ENCODE peak calls at places on chromosomes 2 and 18, in six cellular contexts. C is sigmoid colon, O is A549, I is body of pancreas, J is gastrocnemius medialis, A is testis. H is an unnamed sample.

GRCh38 chr2:68556384-68556783 is 87.0 kb upstream of the PROKR1 start:
- DNase-seq in I (no peak), O (no peak), C (no peak), A (no peak), J (no peak), H (no peak)

GRCh38 chr2:43609304-43609883 is 13.6 kb upstream of the THADA start:
- DNase-seq in A (peak; percentile 41), O (peak; percentile 66), I (peak; percentile 53), J (no peak), C (no peak), H (no peak)

GRCh38 chr2:204331180-204331579 is 214.1 kb upstream of the PARD3B start:
- DNase-seq in A (no peak), O (no peak), I (no peak), C (no peak), J (no peak), H (no peak)

GRCh38 chr2:104033399-104033798 is 820.5 kb upstream of the POU3F3 start:
- DNase-seq in J (no peak), C (no peak), I (no peak), A (no peak), O (peak; percentile 44), H (no peak)

GRCh38 chr18:74396252-74397204 is 60.6 kb downstream of the DIPK1C start:
- DNase-seq in I (no peak), A (no peak), O (no peak), J (no peak), C (no peak), H (no peak)

GRCh38 chr2:200217320-200217719 is 89.2 kb upstream of the SPATS2L start:
- DNase-seq in J (no peak), O (no peak), I (no peak), C (no peak), A (no peak), H (no peak)

GRCh38 chr18:12242658-12243260 is 11.4 kb upstream of the CIDEA start:
- DNase-seq in C (no peak), J (no peak), A (no peak), O (no peak), I (no peak), H (no peak)

GRCh38 chr2:237383991-237384671 is 29.8 kb downstream of the COL6A3 start:
- DNase-seq in C (no peak), J (no peak), I (no peak), A (no peak), O (no peak), H (no peak)

GRCh38 chr2:73892631-73893329 is at the start of gene ACTG2:
- DNase-seq in C (peak; percentile 94), O (no peak), J (no peak), A (no peak), I (no peak), H (no peak)

GRCh38 chr2:144456680-144457079 is 63.2 kb downstream of the ZEB2 start:
- DNase-seq in O (peak; percentile 64), C (no peak), J (peak; percentile 63), I (peak; percentile 54), A (peak; percentile 37), H (peak; percentile 25)

GRCh38 chr18:3340015-3340681 is 78.2 kb downstream of the MYL12B start:
- DNase-seq in O (no peak), J (no peak), A (no peak), I (no peak), C (no peak), H (no peak)

GRCh38 chr2:220956429-220956828 is 615.7 kb downstream of the EPHA4 start:
- DNase-seq in A (no peak), O (no peak), C (no peak), I (no peak), J (no peak), H (no peak)

GRCh38 chr18:13438507-13439056 is 220.0 kb downstream of the LDLRAD4 start:
- DNase-seq in C (no peak), I (no peak), A (no peak), J (no peak), O (no peak), H (no peak)

GRCh38 chr2:33375054-33375453 is 101.4 kb upstream of the RASGRP3 start:
- DNase-seq in A (no peak), O (no peak), J (no peak), C (no peak), I (no peak), H (peak; percentile 11)

GRCh38 chr2:47312504-47312875 is 90.5 kb upstream of the MSH2 start:
- DNase-seq in C (no peak), I (no peak), J (no peak), O (no peak), A (no peak), H (no peak)

GRCh38 chr2:47310801-47311560 is 92.0 kb upstream of the MSH2 start:
- DNase-seq in O (peak; percentile 54), C (peak; percentile 85), A (peak; percentile 79), I (peak; percentile 54), J (no peak), H (no peak)

GRCh38 chr2:47311764-47312503 is 91.0 kb upstream of the MSH2 start:
- DNase-seq in C (no peak), J (no peak), A (no peak), I (no peak), O (no peak), H (no peak)

GRCh38 chr2:47309472-47309951 is 93.4 kb upstream of the MSH2 start:
- DNase-seq in J (no peak), I (no peak), A (no peak), O (no peak), C (no peak), H (no peak)

DNA sequence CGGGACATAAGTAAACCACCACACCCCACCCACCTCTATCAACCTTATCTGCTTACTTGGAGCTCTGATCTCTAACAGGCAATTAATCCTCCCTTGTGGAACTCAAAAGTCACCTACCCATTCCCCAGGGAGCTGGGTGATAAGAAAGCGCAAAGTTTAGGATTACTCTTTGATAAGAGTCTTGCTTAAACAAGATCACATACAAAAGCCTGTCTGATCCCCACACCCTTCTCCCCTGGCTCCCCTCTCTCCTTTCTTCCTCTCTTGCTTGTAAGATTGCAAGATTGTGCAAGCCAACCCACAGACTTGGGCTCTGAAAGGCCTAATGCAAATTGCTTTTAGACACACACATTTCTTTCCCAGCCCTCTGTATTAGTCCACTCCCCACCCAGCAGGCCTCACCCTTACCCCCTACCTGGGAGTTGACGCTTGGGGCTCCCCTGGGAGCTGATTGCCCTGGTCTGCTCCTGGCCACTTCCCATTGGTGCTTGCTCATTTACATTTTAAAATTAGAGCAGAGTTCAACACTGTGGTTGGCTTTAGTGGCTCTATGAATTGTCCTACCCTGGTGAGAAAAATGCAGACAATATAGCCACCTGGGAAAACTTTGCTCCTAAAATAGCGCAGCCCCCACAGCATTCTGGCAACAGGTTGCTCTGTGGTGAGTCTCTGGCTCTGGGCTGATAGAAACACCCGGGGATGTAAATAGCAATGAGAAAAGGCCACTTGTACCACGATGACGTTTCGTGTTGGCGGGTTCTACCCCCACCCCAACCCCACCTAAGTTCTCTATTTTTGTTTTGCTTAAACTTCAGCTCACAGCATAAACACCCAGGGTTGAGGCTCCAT is 92.8 kb upstream of the MSH2 start:
- DNase-seq in J (no peak), C (no peak), I (peak; percentile 37), O (peak; percentile 90), A (no peak), H (no peak)
- TF ChIP-seq POLR2A in J (no peak), C (no peak), I (no peak), O (no peak), A (no peak), H (no peak)

DNA sequence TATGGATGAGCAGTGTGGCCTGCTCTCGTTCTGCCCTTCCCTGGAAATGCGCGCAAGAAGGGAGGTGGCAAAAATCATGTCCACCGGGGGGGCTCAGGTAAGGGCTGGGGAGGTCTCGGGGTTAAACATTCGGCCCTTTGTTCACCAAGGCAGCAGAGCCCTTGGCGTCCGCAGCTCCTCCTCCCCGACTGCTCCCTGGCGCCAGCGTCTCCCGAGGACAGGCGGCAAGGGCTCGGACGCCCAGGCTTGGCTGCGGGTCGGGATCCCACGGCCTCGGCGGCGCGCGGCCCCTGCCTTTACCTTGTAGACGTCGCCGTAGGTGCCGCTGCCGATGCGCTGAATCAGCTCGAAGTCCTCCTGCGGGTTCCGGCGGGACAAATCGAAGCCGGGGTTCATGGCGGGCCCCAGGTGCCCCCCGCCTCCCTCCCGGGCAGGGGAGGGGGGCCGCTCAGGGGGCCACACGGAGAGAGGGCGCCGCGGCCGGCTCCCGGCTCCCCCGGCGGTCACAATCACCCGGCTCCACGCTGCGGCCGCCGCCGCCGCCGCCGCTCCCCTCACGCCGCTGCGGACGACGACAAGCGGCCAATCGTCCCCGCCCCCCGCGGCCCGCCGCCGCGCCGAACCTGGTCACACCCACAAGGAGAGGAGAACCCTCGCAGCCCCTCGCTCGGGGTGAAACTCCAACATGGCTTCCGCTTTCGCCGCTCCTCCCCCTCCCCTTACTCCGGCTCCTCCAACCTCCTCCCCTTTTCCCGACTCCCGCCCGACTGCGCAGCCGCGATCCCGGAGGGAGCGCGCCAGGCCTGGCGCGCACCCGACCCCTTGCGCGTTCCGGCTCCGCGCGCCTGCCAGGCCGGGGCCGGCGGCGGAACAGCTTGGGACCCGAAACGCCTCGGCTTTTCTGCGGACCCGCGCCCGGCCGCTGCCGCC is at the start of gene MAP4K3:
- DNase-seq in A (peak; percentile 94), C (peak; percentile 97), I (peak; percentile 96), O (peak; percentile 97), J (peak; percentile 93), H (peak; percentile 86)
- TF ChIP-seq POLR2A in A (peak; percentile 58), C (peak; percentile 79), I (no peak), O (peak; percentile 71), J (peak; percentile 97), H (peak; percentile 72)

DNA sequence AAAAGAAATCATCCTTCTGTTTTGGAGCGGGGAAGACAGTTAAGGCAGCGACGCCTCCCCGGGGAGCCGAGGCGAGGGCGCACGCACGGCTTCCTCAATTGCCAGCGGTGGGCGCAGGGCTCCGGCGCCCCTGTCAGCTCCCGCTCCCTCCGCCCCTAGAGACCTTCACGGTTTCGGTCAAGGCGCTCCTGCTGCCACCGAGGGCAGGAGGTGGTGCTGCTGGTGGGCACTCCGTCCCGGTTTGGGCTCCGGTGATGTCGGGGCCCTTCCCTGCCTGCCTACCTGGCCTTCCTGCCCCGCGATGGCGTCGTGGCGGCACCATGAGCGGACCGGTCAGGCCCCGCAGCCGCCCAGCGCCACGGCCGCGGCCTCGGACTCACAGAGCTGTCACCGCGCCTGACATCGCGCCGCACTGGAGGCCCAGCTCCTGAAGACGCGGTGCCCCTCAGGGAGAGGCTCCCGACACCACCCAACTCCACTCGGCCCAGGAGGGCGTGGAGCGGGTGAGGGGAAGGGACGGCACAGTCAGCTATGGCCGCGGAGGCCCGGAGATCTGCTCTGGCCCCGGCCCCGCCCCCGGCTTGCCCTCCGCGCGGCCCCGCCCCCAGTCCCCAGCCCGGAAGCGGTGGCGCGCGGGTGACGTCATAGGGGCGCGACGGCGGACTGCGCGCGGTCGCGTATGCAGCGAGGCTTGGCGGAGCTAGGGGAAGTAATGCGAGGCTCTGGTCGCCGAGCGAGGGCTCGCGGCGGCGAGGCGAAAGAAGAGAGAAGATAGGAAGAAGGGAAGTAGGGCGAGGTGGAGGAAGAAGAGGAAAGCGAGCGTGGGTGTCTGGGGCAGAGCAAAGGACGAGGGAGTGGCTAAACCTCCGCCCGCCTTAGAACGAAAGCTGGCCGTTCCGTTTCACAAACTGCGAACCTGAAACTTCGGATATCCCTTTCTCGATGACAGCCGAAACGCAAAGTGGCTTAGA is at the start of gene SLC35F5:
- DNase-seq in A (peak; percentile 93), O (peak; percentile 91), C (peak; percentile 94), J (peak; percentile 87), I (peak; percentile 93), H (peak; percentile 79)
- TF ChIP-seq POLR2A in A (peak; percentile 43), O (peak; percentile 80), C (peak; percentile 89), J (peak; percentile 89), I (peak; percentile 98), H (peak; percentile 91)

DNA sequence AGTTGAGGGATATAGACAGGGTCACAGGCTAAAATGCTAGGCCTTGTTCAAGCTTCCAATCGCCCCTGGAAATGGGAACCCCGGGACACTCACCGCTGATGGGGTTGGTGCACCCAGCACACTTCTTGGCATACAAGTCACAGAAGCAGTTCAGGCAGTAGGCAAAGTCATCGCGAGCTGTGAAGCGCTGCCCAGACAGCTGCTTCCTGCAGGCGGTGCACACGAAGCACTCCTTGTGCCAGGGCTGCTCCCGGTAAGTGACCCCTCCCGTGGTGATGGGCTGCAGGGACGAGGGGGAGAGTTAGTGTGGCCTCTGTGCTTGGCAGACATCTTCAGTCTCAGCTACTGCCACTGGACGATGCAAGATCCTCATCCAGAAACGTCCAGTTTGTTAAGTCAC is 25.9 kb downstream of the C2orf49 start:
- DNase-seq in C (no peak), J (no peak), I (no peak), A (no peak), O (no peak), H (no peak)
- TF ChIP-seq POLR2A in C (no peak), J (no peak), I (no peak), A (no peak), O (no peak), H (no peak)

H was measured in H54.